ENCODE peak calls at places on chromosome 11, in eight cellular contexts. One of them, this sample, is unnamed.

GRCh38 chr11:46413755-46414465 is 22.3 kb upstream of the CHRM4 start:
- DNase-seq in naive B cell: no peak
- DNase-seq in T-helper 9 cell: no peak
- DNase-seq in colonic mucosa: no peak
- DNase-seq in uterus: no peak
- DNase-seq in T-cell: no peak
- DNase-seq in Karpas-422: no peak
- DNase-seq in mucosa of descending colon: no peak
- DNase-seq in this sample: no peak

GRCh38 chr11:20058749-20059458 is 101.4 kb downstream of the DBX1 start:
- DNase-seq in mucosa of descending colon: no peak
- DNase-seq in uterus: no peak
- DNase-seq in T-cell: no peak
- DNase-seq in Karpas-422: no peak
- DNase-seq in T-helper 9 cell: no peak
- DNase-seq in naive B cell: no peak
- DNase-seq in colonic mucosa: no peak
- DNase-seq in this sample: no peak

GRCh38 chr11:14015711-14016110 is 53.2 kb downstream of the SPON1 start:
- DNase-seq in naive B cell: no peak
- DNase-seq in mucosa of descending colon: no peak
- DNase-seq in colonic mucosa: no peak
- DNase-seq in uterus: no peak
- DNase-seq in T-helper 9 cell: no peak
- DNase-seq in T-cell: no peak
- DNase-seq in Karpas-422: no peak
- DNase-seq in this sample: no peak

GRCh38 chr11:123122341-123122740 is 60.4 kb upstream of the HSPA8 start:
- DNase-seq in uterus: peak
- DNase-seq in Karpas-422: no peak
- DNase-seq in mucosa of descending colon: no peak
- DNase-seq in T-cell: no peak
- DNase-seq in colonic mucosa: no peak
- DNase-seq in T-helper 9 cell: no peak
- DNase-seq in naive B cell: no peak
- DNase-seq in this sample: no peak

GRCh38 chr11:14359573-14360031 is 619 bp upstream of the RRAS2 start:
- DNase-seq in uterus: no peak
- DNase-seq in T-cell: no peak
- DNase-seq in T-helper 9 cell: no peak
- DNase-seq in mucosa of descending colon: no peak
- DNase-seq in Karpas-422: no peak
- DNase-seq in naive B cell: no peak
- DNase-seq in colonic mucosa: no peak
- DNase-seq in this sample: no peak

GRCh38 chr11:13354335-13354734 is 76.7 kb downstream of the BMAL1 start:
- DNase-seq in naive B cell: no peak
- DNase-seq in colonic mucosa: no peak
- DNase-seq in T-helper 9 cell: no peak
- DNase-seq in T-cell: no peak
- DNase-seq in mucosa of descending colon: peak
- DNase-seq in Karpas-422: peak
- DNase-seq in uterus: no peak
- DNase-seq in this sample: no peak

GRCh38 chr11:1234771-1235614 is 12.1 kb downstream of the MUC5B start:
- DNase-seq in T-helper 9 cell: no peak
- DNase-seq in mucosa of descending colon: peak
- DNase-seq in uterus: no peak
- DNase-seq in T-cell: no peak
- DNase-seq in colonic mucosa: peak
- DNase-seq in naive B cell: no peak
- DNase-seq in Karpas-422: no peak
- DNase-seq in this sample: no peak

GRCh38 chr11:20031155-20032001 is 128.9 kb downstream of the DBX1 start:
- DNase-seq in Karpas-422: no peak
- DNase-seq in uterus: no peak
- DNase-seq in T-cell: no peak
- DNase-seq in T-helper 9 cell: no peak
- DNase-seq in colonic mucosa: no peak
- DNase-seq in naive B cell: no peak
- DNase-seq in mucosa of descending colon: no peak
- DNase-seq in this sample: peak

GRCh38 chr11:16924826-16925494 is 89.3 kb downstream of the PLEKHA7 start:
- DNase-seq in T-cell: no peak
- DNase-seq in uterus: peak
- DNase-seq in mucosa of descending colon: peak
- DNase-seq in Karpas-422: no peak
- DNase-seq in naive B cell: no peak
- DNase-seq in colonic mucosa: peak
- DNase-seq in T-helper 9 cell: no peak
- DNase-seq in this sample: no peak

GRCh38 chr11:128437137-128437536 is 150.2 kb downstream of the ETS1 start:
- DNase-seq in T-helper 9 cell: no peak
- DNase-seq in mucosa of descending colon: no peak
- DNase-seq in Karpas-422: no peak
- DNase-seq in T-cell: no peak
- DNase-seq in uterus: no peak
- DNase-seq in naive B cell: no peak
- DNase-seq in colonic mucosa: no peak
- DNase-seq in this sample: no peak

GRCh38 chr11:69435161-69435990 is 46.1 kb upstream of the LINC01488 start:
- DNase-seq in mucosa of descending colon: no peak
- DNase-seq in colonic mucosa: no peak
- DNase-seq in T-helper 9 cell: no peak
- DNase-seq in uterus: no peak
- DNase-seq in naive B cell: no peak
- DNase-seq in T-cell: no peak
- DNase-seq in Karpas-422: no peak
- DNase-seq in this sample: no peak

GRCh38 chr11:63862923-63863322 is 24.0 kb downstream of the MARK2 start:
- DNase-seq in mucosa of descending colon: peak
- DNase-seq in Karpas-422: no peak
- DNase-seq in T-helper 9 cell: no peak
- DNase-seq in uterus: no peak
- DNase-seq in naive B cell: no peak
- DNase-seq in T-cell: no peak
- DNase-seq in colonic mucosa: peak
- DNase-seq in this sample: no peak

GRCh38 chr11:119797137-119797611 is 68.2 kb upstream of the NECTIN1 start:
- DNase-seq in naive B cell: no peak
- DNase-seq in uterus: no peak
- DNase-seq in T-helper 9 cell: no peak
- DNase-seq in Karpas-422: no peak
- DNase-seq in colonic mucosa: no peak
- DNase-seq in T-cell: no peak
- DNase-seq in mucosa of descending colon: no peak
- DNase-seq in this sample: no peak

GRCh38 chr11:44243633-44244343 is 66.2 kb downstream of the ALX4 start:
- DNase-seq in T-cell: no peak
- DNase-seq in Karpas-422: no peak
- DNase-seq in mucosa of descending colon: no peak
- DNase-seq in T-helper 9 cell: no peak
- DNase-seq in uterus: no peak
- DNase-seq in colonic mucosa: no peak
- DNase-seq in naive B cell: no peak
- DNase-seq in this sample: no peak

GRCh38 chr11:98630736-98631135 is 390.0 kb upstream of the CNTN5 start:
- DNase-seq in mucosa of descending colon: no peak
- DNase-seq in naive B cell: no peak
- DNase-seq in uterus: no peak
- DNase-seq in T-cell: no peak
- DNase-seq in colonic mucosa: no peak
- DNase-seq in Karpas-422: no peak
- DNase-seq in T-helper 9 cell: no peak
- DNase-seq in this sample: no peak

GRCh38 chr11:9760180-9760550 is 96.3 kb downstream of the SWAP70 start:
- DNase-seq in T-helper 9 cell: no peak
- DNase-seq in uterus: peak
- DNase-seq in naive B cell: no peak
- DNase-seq in T-cell: no peak
- DNase-seq in colonic mucosa: peak
- DNase-seq in mucosa of descending colon: peak
- DNase-seq in Karpas-422: no peak
- DNase-seq in this sample: peak

GRCh38 chr11:1230456-1231395 is 7.9 kb downstream of the MUC5B start:
- DNase-seq in T-cell: no peak
- DNase-seq in T-helper 9 cell: no peak
- DNase-seq in mucosa of descending colon: peak
- DNase-seq in uterus: no peak
- DNase-seq in naive B cell: no peak
- DNase-seq in colonic mucosa: peak
- DNase-seq in Karpas-422: no peak
- DNase-seq in this sample: no peak